ENCODE peak calls at places on chromosome 4, in eight cellular contexts. One of them, this sample, is unnamed.

GRCh38 chr4:142823796-142824195 is 22.3 kb downstream of the INPP4B start:
- DNase-seq in GM10248: no peak
- DNase-seq in T-helper 1 cell: no peak
- DNase-seq in foreskin fibroblast: no peak
- DNase-seq in MV-4-11: no peak
- DNase-seq in activated CD8-positive, alpha-beta memory T cell treated with anti-CD3 and anti-CD28 coated beads for 48 hours: no peak
- DNase-seq in hypothalamus: no peak
- DNase-seq in mucosa of descending colon: no peak
- DNase-seq in this sample: no peak

GRCh38 chr4:78131403-78131802 is 74.3 kb downstream of the FRAS1 start:
- DNase-seq in GM10248: no peak
- DNase-seq in T-helper 1 cell: no peak
- DNase-seq in foreskin fibroblast: peak
- DNase-seq in MV-4-11: no peak
- DNase-seq in activated CD8-positive, alpha-beta memory T cell treated with anti-CD3 and anti-CD28 coated beads for 48 hours: no peak
- DNase-seq in hypothalamus: no peak
- DNase-seq in mucosa of descending colon: no peak
- DNase-seq in this sample: peak

GRCh38 chr4:98166025-98166730 is 22.9 kb upstream of the STPG2 start:
- DNase-seq in GM10248: no peak
- DNase-seq in T-helper 1 cell: no peak
- DNase-seq in foreskin fibroblast: peak
- DNase-seq in MV-4-11: peak
- DNase-seq in activated CD8-positive, alpha-beta memory T cell treated with anti-CD3 and anti-CD28 coated beads for 48 hours: no peak
- DNase-seq in hypothalamus: no peak
- DNase-seq in mucosa of descending colon: no peak
- DNase-seq in this sample: no peak

GRCh38 chr4:28523791-28524190 is 1663.2 kb downstream of the STIM2 start:
- DNase-seq in GM10248: no peak
- DNase-seq in T-helper 1 cell: no peak
- DNase-seq in foreskin fibroblast: no peak
- DNase-seq in MV-4-11: no peak
- DNase-seq in activated CD8-positive, alpha-beta memory T cell treated with anti-CD3 and anti-CD28 coated beads for 48 hours: no peak
- DNase-seq in hypothalamus: no peak
- DNase-seq in mucosa of descending colon: no peak
- DNase-seq in this sample: no peak

GRCh38 chr4:2932561-2932950 is 30.6 kb downstream of the NOP14 start:
- DNase-seq in GM10248: no peak
- DNase-seq in T-helper 1 cell: no peak
- DNase-seq in foreskin fibroblast: no peak
- DNase-seq in MV-4-11: peak
- DNase-seq in activated CD8-positive, alpha-beta memory T cell treated with anti-CD3 and anti-CD28 coated beads for 48 hours: no peak
- DNase-seq in hypothalamus: no peak
- DNase-seq in mucosa of descending colon: peak
- DNase-seq in this sample: no peak

GRCh38 chr4:536351-536972 is 37.5 kb downstream of the PIGG start:
- DNase-seq in GM10248: no peak
- DNase-seq in T-helper 1 cell: no peak
- DNase-seq in foreskin fibroblast: no peak
- DNase-seq in MV-4-11: no peak
- DNase-seq in activated CD8-positive, alpha-beta memory T cell treated with anti-CD3 and anti-CD28 coated beads for 48 hours: no peak
- DNase-seq in hypothalamus: no peak
- DNase-seq in mucosa of descending colon: no peak
- DNase-seq in this sample: no peak

GRCh38 chr4:88900432-88900831 is 156.6 kb downstream of the FAM13A start:
- DNase-seq in GM10248: no peak
- DNase-seq in T-helper 1 cell: no peak
- DNase-seq in foreskin fibroblast: peak
- DNase-seq in MV-4-11: no peak
- DNase-seq in activated CD8-positive, alpha-beta memory T cell treated with anti-CD3 and anti-CD28 coated beads for 48 hours: no peak
- DNase-seq in hypothalamus: no peak
- DNase-seq in mucosa of descending colon: no peak
- DNase-seq in this sample: no peak

GRCh38 chr4:100907465-100908454 is 389.9 kb upstream of the EMCN start:
- DNase-seq in GM10248: no peak
- DNase-seq in T-helper 1 cell: no peak
- DNase-seq in foreskin fibroblast: peak
- DNase-seq in MV-4-11: no peak
- DNase-seq in activated CD8-positive, alpha-beta memory T cell treated with anti-CD3 and anti-CD28 coated beads for 48 hours: no peak
- DNase-seq in hypothalamus: no peak
- DNase-seq in mucosa of descending colon: no peak
- DNase-seq in this sample: no peak

GRCh38 chr4:7785017-7785416 is 154.6 kb downstream of the AFAP1 start:
- DNase-seq in GM10248: no peak
- DNase-seq in T-helper 1 cell: no peak
- DNase-seq in foreskin fibroblast: peak
- DNase-seq in MV-4-11: no peak
- DNase-seq in activated CD8-positive, alpha-beta memory T cell treated with anti-CD3 and anti-CD28 coated beads for 48 hours: no peak
- DNase-seq in hypothalamus: no peak
- DNase-seq in mucosa of descending colon: no peak
- DNase-seq in this sample: no peak

GRCh38 chr4:92163348-92163747 is 140.4 kb upstream of the GRID2 start:
- DNase-seq in GM10248: no peak
- DNase-seq in T-helper 1 cell: no peak
- DNase-seq in foreskin fibroblast: peak
- DNase-seq in MV-4-11: no peak
- DNase-seq in activated CD8-positive, alpha-beta memory T cell treated with anti-CD3 and anti-CD28 coated beads for 48 hours: no peak
- DNase-seq in hypothalamus: no peak
- DNase-seq in mucosa of descending colon: no peak
- DNase-seq in this sample: no peak

GRCh38 chr4:111802191-111802590 is 343.1 kb upstream of the FAM241A start:
- DNase-seq in GM10248: no peak
- DNase-seq in T-helper 1 cell: no peak
- DNase-seq in foreskin fibroblast: peak
- DNase-seq in MV-4-11: peak
- DNase-seq in activated CD8-positive, alpha-beta memory T cell treated with anti-CD3 and anti-CD28 coated beads for 48 hours: no peak
- DNase-seq in hypothalamus: no peak
- DNase-seq in mucosa of descending colon: no peak
- DNase-seq in this sample: no peak

GRCh38 chr4:140637836-140638235 is 69.1 kb upstream of the UCP1 start:
- DNase-seq in GM10248: peak
- DNase-seq in T-helper 1 cell: no peak
- DNase-seq in foreskin fibroblast: peak
- DNase-seq in MV-4-11: peak
- DNase-seq in activated CD8-positive, alpha-beta memory T cell treated with anti-CD3 and anti-CD28 coated beads for 48 hours: no peak
- DNase-seq in hypothalamus: no peak
- DNase-seq in mucosa of descending colon: no peak
- DNase-seq in this sample: no peak

GRCh38 chr4:149264093-149264733 is 551.4 kb downstream of the IQCM start:
- DNase-seq in GM10248: peak
- DNase-seq in T-helper 1 cell: no peak
- DNase-seq in foreskin fibroblast: peak
- DNase-seq in MV-4-11: no peak
- DNase-seq in activated CD8-positive, alpha-beta memory T cell treated with anti-CD3 and anti-CD28 coated beads for 48 hours: no peak
- DNase-seq in hypothalamus: no peak
- DNase-seq in mucosa of descending colon: no peak
- DNase-seq in this sample: peak

GRCh38 chr4:38884254-38884653 is 16.6 kb downstream of the FAM114A1 start:
- DNase-seq in GM10248: no peak
- DNase-seq in T-helper 1 cell: no peak
- DNase-seq in foreskin fibroblast: no peak
- DNase-seq in MV-4-11: no peak
- DNase-seq in activated CD8-positive, alpha-beta memory T cell treated with anti-CD3 and anti-CD28 coated beads for 48 hours: no peak
- DNase-seq in hypothalamus: no peak
- DNase-seq in mucosa of descending colon: no peak
- DNase-seq in this sample: no peak

GRCh38 chr4:151227731-151228130 is 49.2 kb upstream of the PRSS48 start:
- DNase-seq in GM10248: no peak
- DNase-seq in T-helper 1 cell: no peak
- DNase-seq in foreskin fibroblast: peak
- DNase-seq in MV-4-11: no peak
- DNase-seq in activated CD8-positive, alpha-beta memory T cell treated with anti-CD3 and anti-CD28 coated beads for 48 hours: no peak
- DNase-seq in hypothalamus: no peak
- DNase-seq in mucosa of descending colon: no peak
- DNase-seq in this sample: peak

GRCh38 chr4:176563591-176563990 is 229.1 kb downstream of the VEGFC start:
- DNase-seq in GM10248: no peak
- DNase-seq in T-helper 1 cell: no peak
- DNase-seq in foreskin fibroblast: peak
- DNase-seq in MV-4-11: no peak
- DNase-seq in activated CD8-positive, alpha-beta memory T cell treated with anti-CD3 and anti-CD28 coated beads for 48 hours: no peak
- DNase-seq in hypothalamus: no peak
- DNase-seq in mucosa of descending colon: no peak
- DNase-seq in this sample: peak

GRCh38 chr4:30866444-30866843 is 146.3 kb downstream of the PCDH7 start:
- DNase-seq in GM10248: no peak
- DNase-seq in T-helper 1 cell: no peak
- DNase-seq in foreskin fibroblast: peak
- DNase-seq in MV-4-11: no peak
- DNase-seq in activated CD8-positive, alpha-beta memory T cell treated with anti-CD3 and anti-CD28 coated beads for 48 hours: no peak
- DNase-seq in hypothalamus: no peak
- DNase-seq in mucosa of descending colon: no peak
- DNase-seq in this sample: no peak

GRCh38 chr4:95124906-95125504 is 367.2 kb downstream of the BMPR1B start:
- DNase-seq in GM10248: peak
- DNase-seq in T-helper 1 cell: no peak
- DNase-seq in foreskin fibroblast: peak
- DNase-seq in MV-4-11: peak
- DNase-seq in activated CD8-positive, alpha-beta memory T cell treated with anti-CD3 and anti-CD28 coated beads for 48 hours: no peak
- DNase-seq in hypothalamus: no peak
- DNase-seq in mucosa of descending colon: no peak
- DNase-seq in this sample: peak

GRCh38 chr4:8427761-8428287 is 12.7 kb downstream of the ACOX3 start:
- DNase-seq in GM10248: peak
- DNase-seq in T-helper 1 cell: no peak
- DNase-seq in foreskin fibroblast: peak
- DNase-seq in MV-4-11: peak
- DNase-seq in activated CD8-positive, alpha-beta memory T cell treated with anti-CD3 and anti-CD28 coated beads for 48 hours: no peak
- DNase-seq in hypothalamus: no peak
- DNase-seq in mucosa of descending colon: no peak
- DNase-seq in this sample: no peak

GRCh38 chr4:177177446-177178160 is 132.1 kb upstream of the NEIL3 start:
- DNase-seq in GM10248: no peak
- DNase-seq in T-helper 1 cell: no peak
- DNase-seq in foreskin fibroblast: peak
- DNase-seq in MV-4-11: no peak
- DNase-seq in activated CD8-positive, alpha-beta memory T cell treated with anti-CD3 and anti-CD28 coated beads for 48 hours: no peak
- DNase-seq in hypothalamus: no peak
- DNase-seq in mucosa of descending colon: no peak
- DNase-seq in this sample: peak

GRCh38 chr4:142983612-142984011 is 137.5 kb upstream of the INPP4B start:
- DNase-seq in GM10248: no peak
- DNase-seq in T-helper 1 cell: no peak
- DNase-seq in foreskin fibroblast: no peak
- DNase-seq in MV-4-11: no peak
- DNase-seq in activated CD8-positive, alpha-beta memory T cell treated with anti-CD3 and anti-CD28 coated beads for 48 hours: no peak
- DNase-seq in hypothalamus: no peak
- DNase-seq in mucosa of descending colon: no peak
- DNase-seq in this sample: no peak

GRCh38 chr4:123708902-123709301 is 312.3 kb downstream of the SPRY1 start:
- DNase-seq in GM10248: no peak
- DNase-seq in T-helper 1 cell: no peak
- DNase-seq in foreskin fibroblast: no peak
- DNase-seq in MV-4-11: no peak
- DNase-seq in activated CD8-positive, alpha-beta memory T cell treated with anti-CD3 and anti-CD28 coated beads for 48 hours: no peak
- DNase-seq in hypothalamus: no peak
- DNase-seq in mucosa of descending colon: no peak
- DNase-seq in this sample: no peak

GRCh38 chr4:1472911-1473518 is 66.8 kb upstream of the NKX1-1 start:
- DNase-seq in GM10248: no peak
- DNase-seq in T-helper 1 cell: no peak
- DNase-seq in foreskin fibroblast: no peak
- DNase-seq in MV-4-11: no peak
- DNase-seq in activated CD8-positive, alpha-beta memory T cell treated with anti-CD3 and anti-CD28 coated beads for 48 hours: no peak
- DNase-seq in hypothalamus: no peak
- DNase-seq in mucosa of descending colon: peak
- DNase-seq in this sample: no peak

GRCh38 chr4:17111959-17112659 is 213.7 kb upstream of the LDB2 start:
- DNase-seq in GM10248: peak
- DNase-seq in T-helper 1 cell: no peak
- DNase-seq in foreskin fibroblast: peak
- DNase-seq in MV-4-11: no peak
- DNase-seq in activated CD8-positive, alpha-beta memory T cell treated with anti-CD3 and anti-CD28 coated beads for 48 hours: no peak
- DNase-seq in hypothalamus: no peak
- DNase-seq in mucosa of descending colon: no peak
- DNase-seq in this sample: no peak

GRCh38 chr4:102593147-102593546 is 92.0 kb downstream of the NFKB1 start:
- DNase-seq in GM10248: no peak
- DNase-seq in T-helper 1 cell: no peak
- DNase-seq in foreskin fibroblast: no peak
- DNase-seq in MV-4-11: peak
- DNase-seq in activated CD8-positive, alpha-beta memory T cell treated with anti-CD3 and anti-CD28 coated beads for 48 hours: no peak
- DNase-seq in hypothalamus: no peak
- DNase-seq in mucosa of descending colon: no peak
- DNase-seq in this sample: no peak

GRCh38 chr4:40669504-40669903 is 39.8 kb upstream of the RBM47 start:
- DNase-seq in GM10248: peak
- DNase-seq in T-helper 1 cell: no peak
- DNase-seq in foreskin fibroblast: no peak
- DNase-seq in MV-4-11: no peak
- DNase-seq in activated CD8-positive, alpha-beta memory T cell treated with anti-CD3 and anti-CD28 coated beads for 48 hours: peak
- DNase-seq in hypothalamus: no peak
- DNase-seq in mucosa of descending colon: no peak
- DNase-seq in this sample: no peak